ENCODE peak calls at places on chromosome 14, in ten cellular contexts. L is sigmoid colon, H is HepG2, O is breast epithelium, Y is thyroid gland, R is heart left ventricle, E is NB4, Q is transverse colon, A is ovary, J is GM12892. W is an unnamed sample.

GRCh38 chr14:24734917-24735500 is 101.0 kb upstream of the GZMB start:
- DNase-seq in E (peak; percentile 72), R (peak; percentile 39), J (no peak), Y (peak; percentile 38), O (no peak), Q (peak; percentile 33), L (no peak), A (no peak), H (peak; percentile 86), W (no peak)

GRCh38 chr14:104223101-104223809 is 84.9 kb downstream of the KIF26A start:
- DNase-seq in O (no peak), J (no peak), H (no peak), L (no peak), R (peak; percentile 38), A (peak; percentile 78), Q (peak; percentile 38), Y (peak; percentile 26), E (no peak), W (no peak)

GRCh38 chr14:60064491-60065072 is 27.1 kb upstream of the PCNX4 start:
- DNase-seq in Q (no peak), O (no peak), H (peak; percentile 9), J (no peak), A (no peak), Y (no peak), R (no peak), E (peak; percentile 43), L (no peak), W (no peak)

GRCh38 chr14:102983496-102983895 is 61.0 kb downstream of the AMN start:
- DNase-seq in L (peak; percentile 39), H (no peak), J (no peak), Q (no peak), Y (no peak), O (no peak), R (no peak), E (no peak), A (no peak), W (no peak)

GRCh38 chr14:81164167-81164774 is 56.5 kb downstream of the GTF2A1 start:
- DNase-seq in E (peak; percentile 90), Y (peak; percentile 94), A (no peak), Q (peak; percentile 49), O (no peak), J (peak; percentile 13), L (no peak), R (peak; percentile 26), H (peak; percentile 78), W (no peak)

GRCh38 chr14:28651148-28651547 is 115.4 kb upstream of the FOXG1 start:
- DNase-seq in Y (no peak), A (no peak), O (no peak), L (no peak), E (peak; percentile 2), J (no peak), H (no peak), Q (no peak), R (no peak), W (no peak)

GRCh38 chr14:73221945-73222344 is 15.4 kb upstream of the PAPLN start:
- DNase-seq in E (no peak), O (no peak), R (no peak), H (no peak), A (no peak), Q (no peak), J (no peak), Y (no peak), L (no peak), W (no peak)

GRCh38 chr14:42222924-42223471 is 616.3 kb downstream of the LRFN5 start:
- DNase-seq in O (no peak), A (no peak), Q (peak; percentile 8), R (no peak), E (no peak), H (no peak), Y (peak; percentile 48), J (peak; percentile 13), L (no peak), W (no peak)

GRCh38 chr14:95216013-95216412 is 58.7 kb upstream of the DICER1 start:
- DNase-seq in E (no peak), O (no peak), A (no peak), R (no peak), H (no peak), Y (no peak), J (no peak), L (no peak), Q (no peak), W (no peak)

GRCh38 chr14:105028251-105028927 is 7.5 kb upstream of the CDCA4 start:
- DNase-seq in R (no peak), J (no peak), Y (peak; percentile 75), A (no peak), L (no peak), O (peak; percentile 84), H (no peak), Q (no peak), E (no peak), W (no peak)

GRCh38 chr14:26621807-26622560 is 24.2 kb upstream of the NOVA1 start:
- DNase-seq in E (no peak), J (no peak), R (no peak), O (no peak), Y (no peak), Q (no peak), L (no peak), A (no peak), H (no peak), W (no peak)

GRCh38 chr14:90491221-90491867 is 94.5 kb downstream of the CALM1 start:
- DNase-seq in R (peak; percentile 84), Q (no peak), Y (peak; percentile 35), J (no peak), H (no peak), A (peak; percentile 96), L (peak; percentile 83), O (no peak), E (no peak), W (no peak)

GRCh38 chr14:96352708-96353107 is 10.4 kb downstream of the ATG2B start:
- DNase-seq in E (no peak), R (no peak), Y (no peak), A (no peak), H (no peak), L (no peak), J (no peak), Q (no peak), O (no peak), W (no peak)

DNA sequence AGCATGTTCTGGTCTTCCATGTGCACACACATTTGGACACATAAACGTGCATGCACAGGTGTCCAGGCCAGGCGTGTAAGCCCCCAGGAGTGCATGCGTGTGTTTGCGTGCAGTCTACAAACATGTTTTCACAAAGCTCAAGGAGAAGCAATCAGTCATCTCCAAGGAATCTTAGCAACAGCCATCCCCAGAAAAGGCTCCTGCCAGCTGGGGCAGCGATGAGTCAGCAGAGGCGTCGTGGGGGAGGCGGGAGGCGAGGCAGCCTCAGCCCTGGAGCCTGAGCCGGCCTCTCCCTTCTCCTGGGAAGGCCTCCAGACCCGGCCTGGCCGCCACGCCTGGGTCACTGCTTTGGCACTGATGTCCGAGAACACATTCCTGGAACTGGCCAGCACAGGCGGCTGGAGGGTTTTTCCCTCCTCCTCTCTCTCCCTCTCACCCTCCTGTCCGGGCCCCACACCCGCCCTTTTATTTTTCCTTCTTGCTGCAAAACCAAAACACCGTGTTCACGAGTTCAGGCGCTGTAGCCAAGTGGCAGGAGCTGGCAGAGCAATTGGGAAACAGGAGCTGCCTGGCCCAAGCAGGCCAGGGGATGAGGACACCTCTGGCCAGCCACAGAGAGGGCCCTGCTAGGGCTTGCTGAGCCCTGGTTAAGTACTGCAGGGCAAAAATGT is 92.7 kb downstream of the LRRC74A start:
- DNase-seq in Y (peak; percentile 98), A (peak; percentile 98), E (peak; percentile 68), H (peak; percentile 24), Q (peak; percentile 89), J (no peak), R (peak; percentile 92), L (peak; percentile 99), O (peak; percentile 95), W (peak; percentile 99)
- TF ChIP-seq POLR2A in Y (no peak), A (no peak), E (no peak), H (no peak), Q (peak; percentile 9), J (no peak), R (no peak), L (no peak), O (no peak), W (no peak)

GRCh38 chr14:99605299-99605961 is 1.4 kb upstream of the CCDC85C start:
- DNase-seq in R (peak; percentile 53), H (peak; percentile 28), Q (peak; percentile 79), O (no peak), A (peak; percentile 72), J (peak; percentile 68), Y (peak; percentile 59), E (peak; percentile 65), L (peak; percentile 83), W (peak; percentile 93)
- TF ChIP-seq POLR2A in R (no peak), H (no peak), Q (peak; percentile 12), O (no peak), A (no peak), J (no peak), Y (no peak), E (no peak), L (no peak), W (no peak)

DNA sequence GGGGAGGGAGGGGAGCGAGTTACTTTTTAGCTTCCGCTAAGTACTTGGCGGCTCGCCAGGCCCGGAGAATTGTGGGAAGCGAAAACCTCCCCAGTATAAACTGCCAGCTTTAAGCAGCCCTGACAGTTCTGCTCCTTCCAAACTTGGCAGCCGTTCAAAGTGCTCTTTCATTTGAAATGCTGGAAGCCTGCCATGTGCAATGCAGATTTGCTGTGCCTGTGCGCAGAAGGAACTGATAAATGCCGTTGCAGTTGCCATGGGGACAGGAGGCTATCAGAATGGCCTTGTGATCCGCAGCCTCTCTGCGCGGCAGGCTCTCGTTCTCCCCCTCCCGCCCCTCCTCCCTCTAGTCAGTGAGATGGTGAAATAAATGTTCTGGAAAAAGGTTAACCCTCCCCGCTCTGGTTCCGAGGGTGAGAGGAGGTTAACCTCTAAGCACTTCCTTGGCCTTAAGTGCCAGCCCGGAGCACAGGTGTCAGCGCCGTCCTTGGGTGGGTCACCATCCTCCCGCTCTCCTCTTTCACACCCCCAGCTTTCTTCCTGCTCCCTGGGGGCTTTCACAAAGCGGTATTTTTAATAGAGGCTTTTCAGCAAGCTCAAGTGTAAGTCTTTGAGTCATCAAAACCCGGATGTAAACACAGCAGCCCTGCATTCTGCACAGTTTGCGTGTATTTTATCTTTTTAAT is 11.9 kb upstream of the IRF2BPL start:
- DNase-seq in E (peak; percentile 96), A (peak; percentile 100), H (peak; percentile 99), Y (peak; percentile 100), O (peak; percentile 100), J (peak; percentile 55), R (peak; percentile 100), Q (peak; percentile 99), L (peak; percentile 100), W (peak; percentile 100)
- TF ChIP-seq POLR2A in E (peak; percentile 35), A (no peak), H (peak; percentile 45), Y (no peak), O (no peak), J (peak; percentile 54), R (no peak), Q (no peak), L (no peak), W (no peak)

DNA sequence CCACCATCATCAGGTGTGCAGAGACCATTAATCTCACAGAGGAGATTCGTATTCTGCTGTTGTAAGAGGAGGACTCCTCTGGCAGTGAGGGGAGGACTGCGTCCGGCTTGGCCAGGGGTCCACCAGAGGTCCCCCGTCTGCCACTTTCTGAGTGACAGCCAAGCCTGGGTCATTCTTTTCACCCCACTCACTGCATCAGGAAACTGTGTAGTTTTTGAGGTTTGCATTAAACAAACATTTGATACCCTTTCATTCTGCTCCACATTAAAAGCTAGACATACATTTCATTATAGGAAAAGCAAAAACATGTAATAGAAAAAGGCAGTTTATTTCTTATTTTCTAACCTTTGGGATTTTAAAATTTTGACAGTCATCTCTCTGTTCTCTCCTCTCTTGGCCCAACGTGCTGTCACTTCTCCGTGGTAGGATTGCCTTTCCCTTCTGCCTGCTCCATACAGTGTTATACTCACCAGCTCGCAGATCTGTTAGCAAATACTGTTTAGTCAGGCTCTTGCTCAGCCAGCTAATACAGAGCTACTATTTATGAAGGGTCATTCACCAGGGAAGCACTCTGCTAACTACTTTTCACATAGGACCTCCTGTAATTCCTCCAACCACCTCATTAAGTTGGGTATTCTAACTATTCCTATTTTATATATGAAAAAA is 99.3 kb downstream of the PELI2 start:
- DNase-seq in O (no peak), Q (no peak), R (no peak), J (no peak), H (no peak), A (no peak), E (no peak), L (no peak), Y (no peak), W (no peak)
- TF ChIP-seq POLR2A in O (no peak), Q (no peak), R (no peak), J (no peak), H (no peak), A (no peak), E (no peak), L (no peak), Y (no peak), W (no peak)